ENCODE peak calls at places on chromosomes 4 and X, in eight cellular contexts. One of them, this sample, is unnamed.

GRCh38 chr4:6425336-6425735 is 47.1 kb downstream of the PPP2R2C start:
- DNase-seq in foreskin keratinocyte: no peak
- DNase-seq in AG04449: no peak
- DNase-seq in CD8-positive, alpha-beta T cell: no peak
- DNase-seq in AG08395: no peak
- DNase-seq in H4: no peak
- DNase-seq in activated T-cell treated with anti-CD3 and anti-CD28 coated beads, Interleukin-2, amount 50 U/mL, for 72 hours: no peak
- DNase-seq in NCI-H2171 treated with DMSO at 0.1 percent for 48 hours: no peak
- DNase-seq in this sample: no peak

GRCh38 chr4:170949084-170949483 is 859.3 kb upstream of the AADAT start:
- DNase-seq in CD8-positive, alpha-beta T cell: no peak
- DNase-seq in AG08395: no peak
- DNase-seq in activated T-cell treated with anti-CD3 and anti-CD28 coated beads, Interleukin-2, amount 50 U/mL, for 72 hours: no peak
- DNase-seq in NCI-H2171 treated with DMSO at 0.1 percent for 48 hours: no peak
- DNase-seq in H4: no peak
- DNase-seq in foreskin keratinocyte: no peak
- DNase-seq in AG04449: no peak
- DNase-seq in this sample: no peak

GRCh38 chr4:76538296-76538695 is 103.3 kb downstream of the SHROOM3 start:
- DNase-seq in AG08395: no peak
- DNase-seq in foreskin keratinocyte: no peak
- DNase-seq in CD8-positive, alpha-beta T cell: no peak
- DNase-seq in NCI-H2171 treated with DMSO at 0.1 percent for 48 hours: no peak
- DNase-seq in AG04449: no peak
- DNase-seq in activated T-cell treated with anti-CD3 and anti-CD28 coated beads, Interleukin-2, amount 50 U/mL, for 72 hours: no peak
- DNase-seq in H4: no peak
- DNase-seq in this sample: no peak

GRCh38 chr4:24266951-24267577 is 317.3 kb downstream of the DHX15 start:
- DNase-seq in H4: no peak
- DNase-seq in AG04449: no peak
- DNase-seq in AG08395: peak
- DNase-seq in CD8-positive, alpha-beta T cell: no peak
- DNase-seq in NCI-H2171 treated with DMSO at 0.1 percent for 48 hours: no peak
- DNase-seq in activated T-cell treated with anti-CD3 and anti-CD28 coated beads, Interleukin-2, amount 50 U/mL, for 72 hours: no peak
- DNase-seq in foreskin keratinocyte: peak
- DNase-seq in this sample: peak

GRCh38 chr4:39626261-39626660 is 12.4 kb downstream of the SMIM14 start:
- DNase-seq in activated T-cell treated with anti-CD3 and anti-CD28 coated beads, Interleukin-2, amount 50 U/mL, for 72 hours: no peak
- DNase-seq in CD8-positive, alpha-beta T cell: no peak
- DNase-seq in foreskin keratinocyte: no peak
- DNase-seq in AG08395: no peak
- DNase-seq in AG04449: no peak
- DNase-seq in H4: no peak
- DNase-seq in NCI-H2171 treated with DMSO at 0.1 percent for 48 hours: no peak
- DNase-seq in this sample: no peak

GRCh38 chr4:10164877-10165283 is 48.3 kb upstream of the WDR1 start:
- DNase-seq in AG04449: no peak
- DNase-seq in AG08395: peak
- DNase-seq in NCI-H2171 treated with DMSO at 0.1 percent for 48 hours: no peak
- DNase-seq in CD8-positive, alpha-beta T cell: no peak
- DNase-seq in foreskin keratinocyte: no peak
- DNase-seq in H4: peak
- DNase-seq in activated T-cell treated with anti-CD3 and anti-CD28 coated beads, Interleukin-2, amount 50 U/mL, for 72 hours: no peak
- DNase-seq in this sample: peak

GRCh38 chr4:93788712-93789111 is 39.8 kb upstream of the ATOH1 start:
- DNase-seq in activated T-cell treated with anti-CD3 and anti-CD28 coated beads, Interleukin-2, amount 50 U/mL, for 72 hours: no peak
- DNase-seq in foreskin keratinocyte: no peak
- DNase-seq in NCI-H2171 treated with DMSO at 0.1 percent for 48 hours: peak
- DNase-seq in CD8-positive, alpha-beta T cell: no peak
- DNase-seq in AG08395: peak
- DNase-seq in AG04449: no peak
- DNase-seq in H4: peak
- DNase-seq in this sample: peak

GRCh38 chrX:107676559-107677378 is 48.5 kb downstream of the PRPS1 start:
- DNase-seq in CD8-positive, alpha-beta T cell: peak
- DNase-seq in AG04449: peak
- DNase-seq in NCI-H2171 treated with DMSO at 0.1 percent for 48 hours: peak
- DNase-seq in activated T-cell treated with anti-CD3 and anti-CD28 coated beads, Interleukin-2, amount 50 U/mL, for 72 hours: peak
- DNase-seq in H4: peak
- DNase-seq in AG08395: peak
- DNase-seq in foreskin keratinocyte: peak
- DNase-seq in this sample: peak

GRCh38 chr4:55458164-55458563 is 62.4 kb downstream of the TMEM165 start:
- DNase-seq in activated T-cell treated with anti-CD3 and anti-CD28 coated beads, Interleukin-2, amount 50 U/mL, for 72 hours: no peak
- DNase-seq in AG04449: no peak
- DNase-seq in NCI-H2171 treated with DMSO at 0.1 percent for 48 hours: no peak
- DNase-seq in H4: no peak
- DNase-seq in foreskin keratinocyte: no peak
- DNase-seq in AG08395: peak
- DNase-seq in CD8-positive, alpha-beta T cell: no peak
- DNase-seq in this sample: no peak

GRCh38 chr4:40986375-40986774 is 228.0 kb downstream of the APBB2 start:
- DNase-seq in foreskin keratinocyte: no peak
- DNase-seq in NCI-H2171 treated with DMSO at 0.1 percent for 48 hours: no peak
- DNase-seq in CD8-positive, alpha-beta T cell: no peak
- DNase-seq in AG04449: no peak
- DNase-seq in AG08395: no peak
- DNase-seq in H4: no peak
- DNase-seq in activated T-cell treated with anti-CD3 and anti-CD28 coated beads, Interleukin-2, amount 50 U/mL, for 72 hours: no peak
- DNase-seq in this sample: no peak

GRCh38 chr4:99635601-99636000 is 22.0 kb downstream of the C4orf54 start:
- DNase-seq in NCI-H2171 treated with DMSO at 0.1 percent for 48 hours: no peak
- DNase-seq in AG08395: no peak
- DNase-seq in CD8-positive, alpha-beta T cell: no peak
- DNase-seq in AG04449: no peak
- DNase-seq in H4: no peak
- DNase-seq in foreskin keratinocyte: no peak
- DNase-seq in activated T-cell treated with anti-CD3 and anti-CD28 coated beads, Interleukin-2, amount 50 U/mL, for 72 hours: no peak
- DNase-seq in this sample: no peak

GRCh38 chr4:170139764-170140163 is 50.0 kb upstream of the AADAT start:
- DNase-seq in AG04449: peak
- DNase-seq in H4: no peak
- DNase-seq in CD8-positive, alpha-beta T cell: no peak
- DNase-seq in activated T-cell treated with anti-CD3 and anti-CD28 coated beads, Interleukin-2, amount 50 U/mL, for 72 hours: no peak
- DNase-seq in AG08395: peak
- DNase-seq in NCI-H2171 treated with DMSO at 0.1 percent for 48 hours: no peak
- DNase-seq in foreskin keratinocyte: peak
- DNase-seq in this sample: peak

GRCh38 chrX:148070504-148070877 is 89.4 kb downstream of the FMR1NB start:
- DNase-seq in CD8-positive, alpha-beta T cell: no peak
- DNase-seq in foreskin keratinocyte: no peak
- DNase-seq in activated T-cell treated with anti-CD3 and anti-CD28 coated beads, Interleukin-2, amount 50 U/mL, for 72 hours: no peak
- DNase-seq in AG08395: no peak
- DNase-seq in AG04449: no peak
- DNase-seq in H4: no peak
- DNase-seq in NCI-H2171 treated with DMSO at 0.1 percent for 48 hours: no peak
- DNase-seq in this sample: no peak

GRCh38 chr4:151325320-151326246 is at the start of gene SH3D19:
- DNase-seq in AG08395: peak
- DNase-seq in activated T-cell treated with anti-CD3 and anti-CD28 coated beads, Interleukin-2, amount 50 U/mL, for 72 hours: peak
- DNase-seq in foreskin keratinocyte: no peak
- DNase-seq in AG04449: no peak
- DNase-seq in CD8-positive, alpha-beta T cell: no peak
- DNase-seq in H4: peak
- DNase-seq in NCI-H2171 treated with DMSO at 0.1 percent for 48 hours: no peak
- DNase-seq in this sample: peak

GRCh38 chrX:45434231-45434630 is 233.6 kb upstream of the DIPK2B start:
- DNase-seq in NCI-H2171 treated with DMSO at 0.1 percent for 48 hours: no peak
- DNase-seq in AG08395: no peak
- DNase-seq in AG04449: no peak
- DNase-seq in CD8-positive, alpha-beta T cell: no peak
- DNase-seq in H4: no peak
- DNase-seq in foreskin keratinocyte: peak
- DNase-seq in activated T-cell treated with anti-CD3 and anti-CD28 coated beads, Interleukin-2, amount 50 U/mL, for 72 hours: no peak
- DNase-seq in this sample: no peak

GRCh38 chr4:166335256-166335938 is 462.4 kb downstream of the TLL1 start:
- DNase-seq in AG08395: no peak
- DNase-seq in AG04449: no peak
- DNase-seq in H4: no peak
- DNase-seq in activated T-cell treated with anti-CD3 and anti-CD28 coated beads, Interleukin-2, amount 50 U/mL, for 72 hours: no peak
- DNase-seq in foreskin keratinocyte: no peak
- DNase-seq in NCI-H2171 treated with DMSO at 0.1 percent for 48 hours: no peak
- DNase-seq in CD8-positive, alpha-beta T cell: no peak
- DNase-seq in this sample: no peak

GRCh38 chr4:20432098-20432497 is 180.4 kb downstream of the SLIT2 start:
- DNase-seq in H4: no peak
- DNase-seq in AG04449: no peak
- DNase-seq in NCI-H2171 treated with DMSO at 0.1 percent for 48 hours: no peak
- DNase-seq in CD8-positive, alpha-beta T cell: no peak
- DNase-seq in AG08395: peak
- DNase-seq in activated T-cell treated with anti-CD3 and anti-CD28 coated beads, Interleukin-2, amount 50 U/mL, for 72 hours: no peak
- DNase-seq in foreskin keratinocyte: no peak
- DNase-seq in this sample: no peak

GRCh38 chr4:82500106-82500738 is 61.6 kb downstream of the TMEM150C start:
- DNase-seq in NCI-H2171 treated with DMSO at 0.1 percent for 48 hours: peak
- DNase-seq in H4: peak
- DNase-seq in foreskin keratinocyte: no peak
- DNase-seq in AG04449: no peak
- DNase-seq in AG08395: peak
- DNase-seq in activated T-cell treated with anti-CD3 and anti-CD28 coated beads, Interleukin-2, amount 50 U/mL, for 72 hours: no peak
- DNase-seq in CD8-positive, alpha-beta T cell: no peak
- DNase-seq in this sample: no peak

GRCh38 chr4:132934901-132935300 is 214.2 kb upstream of the PCDH10 start:
- DNase-seq in AG08395: no peak
- DNase-seq in foreskin keratinocyte: no peak
- DNase-seq in CD8-positive, alpha-beta T cell: no peak
- DNase-seq in AG04449: no peak
- DNase-seq in H4: no peak
- DNase-seq in activated T-cell treated with anti-CD3 and anti-CD28 coated beads, Interleukin-2, amount 50 U/mL, for 72 hours: no peak
- DNase-seq in NCI-H2171 treated with DMSO at 0.1 percent for 48 hours: no peak
- DNase-seq in this sample: no peak

GRCh38 chr4:147674496-147674895 is 9.5 kb downstream of the PRMT9 start:
- DNase-seq in H4: no peak
- DNase-seq in AG04449: no peak
- DNase-seq in NCI-H2171 treated with DMSO at 0.1 percent for 48 hours: peak
- DNase-seq in foreskin keratinocyte: no peak
- DNase-seq in CD8-positive, alpha-beta T cell: no peak
- DNase-seq in AG08395: no peak
- DNase-seq in activated T-cell treated with anti-CD3 and anti-CD28 coated beads, Interleukin-2, amount 50 U/mL, for 72 hours: no peak
- DNase-seq in this sample: no peak

GRCh38 chrX:40504801-40505605 is 75.8 kb upstream of the ATP6AP2 start:
- DNase-seq in H4: peak
- DNase-seq in AG08395: peak
- DNase-seq in CD8-positive, alpha-beta T cell: no peak
- DNase-seq in activated T-cell treated with anti-CD3 and anti-CD28 coated beads, Interleukin-2, amount 50 U/mL, for 72 hours: no peak
- DNase-seq in AG04449: peak
- DNase-seq in foreskin keratinocyte: peak
- DNase-seq in NCI-H2171 treated with DMSO at 0.1 percent for 48 hours: no peak
- DNase-seq in this sample: peak

GRCh38 chrX:16869393-16870094 is 618 bp downstream of the RBBP7 start:
- DNase-seq in CD8-positive, alpha-beta T cell: peak
- DNase-seq in foreskin keratinocyte: no peak
- DNase-seq in NCI-H2171 treated with DMSO at 0.1 percent for 48 hours: peak
- DNase-seq in activated T-cell treated with anti-CD3 and anti-CD28 coated beads, Interleukin-2, amount 50 U/mL, for 72 hours: peak
- DNase-seq in H4: no peak
- DNase-seq in AG08395: peak
- DNase-seq in AG04449: no peak
- DNase-seq in this sample: peak

GRCh38 chr4:138868562-138868961 is 147.0 kb upstream of the NOCT start:
- DNase-seq in CD8-positive, alpha-beta T cell: no peak
- DNase-seq in NCI-H2171 treated with DMSO at 0.1 percent for 48 hours: no peak
- DNase-seq in activated T-cell treated with anti-CD3 and anti-CD28 coated beads, Interleukin-2, amount 50 U/mL, for 72 hours: no peak
- DNase-seq in AG04449: no peak
- DNase-seq in H4: no peak
- DNase-seq in AG08395: no peak
- DNase-seq in foreskin keratinocyte: no peak
- DNase-seq in this sample: no peak

GRCh38 chr4:183321079-183321478 is 1.0 kb upstream of the CLDN22 start:
- DNase-seq in AG08395: no peak
- DNase-seq in H4: no peak
- DNase-seq in foreskin keratinocyte: no peak
- DNase-seq in CD8-positive, alpha-beta T cell: no peak
- DNase-seq in activated T-cell treated with anti-CD3 and anti-CD28 coated beads, Interleukin-2, amount 50 U/mL, for 72 hours: no peak
- DNase-seq in AG04449: no peak
- DNase-seq in NCI-H2171 treated with DMSO at 0.1 percent for 48 hours: no peak
- DNase-seq in this sample: no peak

GRCh38 chr4:38150021-38150671 is 189.9 kb downstream of the PTTG2 start:
- DNase-seq in H4: peak
- DNase-seq in NCI-H2171 treated with DMSO at 0.1 percent for 48 hours: no peak
- DNase-seq in AG04449: no peak
- DNase-seq in foreskin keratinocyte: no peak
- DNase-seq in AG08395: peak
- DNase-seq in activated T-cell treated with anti-CD3 and anti-CD28 coated beads, Interleukin-2, amount 50 U/mL, for 72 hours: no peak
- DNase-seq in CD8-positive, alpha-beta T cell: no peak
- DNase-seq in this sample: no peak

GRCh38 chr4:102612824-102613366 is 111.7 kb downstream of the NFKB1 start:
- DNase-seq in AG08395: no peak
- DNase-seq in activated T-cell treated with anti-CD3 and anti-CD28 coated beads, Interleukin-2, amount 50 U/mL, for 72 hours: peak
- DNase-seq in NCI-H2171 treated with DMSO at 0.1 percent for 48 hours: no peak
- DNase-seq in CD8-positive, alpha-beta T cell: peak
- DNase-seq in foreskin keratinocyte: no peak
- DNase-seq in AG04449: no peak
- DNase-seq in H4: no peak
- DNase-seq in this sample: no peak

GRCh38 chrX:13077168-13077567 is 32.7 kb upstream of the FAM9C start:
- DNase-seq in NCI-H2171 treated with DMSO at 0.1 percent for 48 hours: no peak
- DNase-seq in activated T-cell treated with anti-CD3 and anti-CD28 coated beads, Interleukin-2, amount 50 U/mL, for 72 hours: peak
- DNase-seq in H4: peak
- DNase-seq in AG04449: no peak
- DNase-seq in CD8-positive, alpha-beta T cell: no peak
- DNase-seq in foreskin keratinocyte: no peak
- DNase-seq in AG08395: peak
- DNase-seq in this sample: peak

GRCh38 chr4:42641696-42642095 is 15.2 kb downstream of the ATP8A1 start:
- DNase-seq in AG08395: no peak
- DNase-seq in NCI-H2171 treated with DMSO at 0.1 percent for 48 hours: no peak
- DNase-seq in AG04449: no peak
- DNase-seq in activated T-cell treated with anti-CD3 and anti-CD28 coated beads, Interleukin-2, amount 50 U/mL, for 72 hours: no peak
- DNase-seq in foreskin keratinocyte: no peak
- DNase-seq in CD8-positive, alpha-beta T cell: no peak
- DNase-seq in H4: no peak
- DNase-seq in this sample: no peak

GRCh38 chr4:10576236-10576635 is 108.3 kb downstream of the CLNK start:
- DNase-seq in CD8-positive, alpha-beta T cell: no peak
- DNase-seq in foreskin keratinocyte: no peak
- DNase-seq in AG04449: no peak
- DNase-seq in AG08395: no peak
- DNase-seq in NCI-H2171 treated with DMSO at 0.1 percent for 48 hours: no peak
- DNase-seq in H4: no peak
- DNase-seq in activated T-cell treated with anti-CD3 and anti-CD28 coated beads, Interleukin-2, amount 50 U/mL, for 72 hours: no peak
- DNase-seq in this sample: no peak

GRCh38 chr4:188767496-188767895 is 628.3 kb downstream of the TRIML1 start:
- DNase-seq in AG04449: no peak
- DNase-seq in activated T-cell treated with anti-CD3 and anti-CD28 coated beads, Interleukin-2, amount 50 U/mL, for 72 hours: no peak
- DNase-seq in NCI-H2171 treated with DMSO at 0.1 percent for 48 hours: no peak
- DNase-seq in H4: no peak
- DNase-seq in foreskin keratinocyte: no peak
- DNase-seq in AG08395: no peak
- DNase-seq in CD8-positive, alpha-beta T cell: no peak
- DNase-seq in this sample: no peak

GRCh38 chrX:2638279-2638678 is 52.8 kb upstream of the CD99 start:
- DNase-seq in NCI-H2171 treated with DMSO at 0.1 percent for 48 hours: no peak
- DNase-seq in CD8-positive, alpha-beta T cell: no peak
- DNase-seq in AG04449: no peak
- DNase-seq in AG08395: no peak
- DNase-seq in H4: no peak
- DNase-seq in activated T-cell treated with anti-CD3 and anti-CD28 coated beads, Interleukin-2, amount 50 U/mL, for 72 hours: no peak
- DNase-seq in foreskin keratinocyte: no peak
- DNase-seq in this sample: no peak

GRCh38 chrX:39212456-39212855 is 411.2 kb downstream of the MID1IP1 start:
- DNase-seq in NCI-H2171 treated with DMSO at 0.1 percent for 48 hours: peak
- DNase-seq in H4: no peak
- DNase-seq in AG08395: no peak
- DNase-seq in CD8-positive, alpha-beta T cell: no peak
- DNase-seq in activated T-cell treated with anti-CD3 and anti-CD28 coated beads, Interleukin-2, amount 50 U/mL, for 72 hours: peak
- DNase-seq in AG04449: no peak
- DNase-seq in foreskin keratinocyte: no peak
- DNase-seq in this sample: peak

GRCh38 chr4:36244257-36245084 is at the start of gene ARAP2:
- DNase-seq in AG04449: no peak
- DNase-seq in AG08395: no peak
- DNase-seq in H4: peak
- DNase-seq in activated T-cell treated with anti-CD3 and anti-CD28 coated beads, Interleukin-2, amount 50 U/mL, for 72 hours: peak
- DNase-seq in NCI-H2171 treated with DMSO at 0.1 percent for 48 hours: peak
- DNase-seq in CD8-positive, alpha-beta T cell: peak
- DNase-seq in foreskin keratinocyte: peak
- DNase-seq in this sample: peak

GRCh38 chr4:94420356-94420755 is 31.4 kb upstream of the PDLIM5 start:
- DNase-seq in H4: no peak
- DNase-seq in foreskin keratinocyte: no peak
- DNase-seq in NCI-H2171 treated with DMSO at 0.1 percent for 48 hours: no peak
- DNase-seq in AG08395: no peak
- DNase-seq in CD8-positive, alpha-beta T cell: no peak
- DNase-seq in activated T-cell treated with anti-CD3 and anti-CD28 coated beads, Interleukin-2, amount 50 U/mL, for 72 hours: no peak
- DNase-seq in AG04449: no peak
- DNase-seq in this sample: no peak